ENCODE peak calls at places on chromosome 22, in four cellular contexts. One of them, this sample, is unnamed.

GRCh38 chr22:38104084-38104483 is 6.4 kb downstream of the BAIAP2L2 start:
- DNase-seq in ureter: no peak
- DNase-seq in activated naive CD8-positive, alpha-beta T cell treated with anti-CD3 and anti-CD28 coated beads, Interleukin-2, amount 50 U/mL, for 24 hours: no peak
- DNase-seq in astrocyte of the cerebellum: no peak
- DNase-seq in this sample: no peak

GRCh38 chr22:28955817-28956216 is 72.4 kb downstream of the ZNRF3 start:
- DNase-seq in ureter: peak
- DNase-seq in activated naive CD8-positive, alpha-beta T cell treated with anti-CD3 and anti-CD28 coated beads, Interleukin-2, amount 50 U/mL, for 24 hours: peak
- DNase-seq in astrocyte of the cerebellum: no peak
- DNase-seq in this sample: no peak

GRCh38 chr22:36386351-36386899 is 1.3 kb downstream of the MYH9 start:
- DNase-seq in ureter: no peak
- DNase-seq in activated naive CD8-positive, alpha-beta T cell treated with anti-CD3 and anti-CD28 coated beads, Interleukin-2, amount 50 U/mL, for 24 hours: peak
- DNase-seq in astrocyte of the cerebellum: no peak
- DNase-seq in this sample: no peak

GRCh38 chr22:28179392-28179791 is 260.3 kb upstream of the PITPNB start:
- DNase-seq in ureter: no peak
- DNase-seq in activated naive CD8-positive, alpha-beta T cell treated with anti-CD3 and anti-CD28 coated beads, Interleukin-2, amount 50 U/mL, for 24 hours: no peak
- DNase-seq in astrocyte of the cerebellum: no peak
- DNase-seq in this sample: no peak

GRCh38 chr22:46795845-46796565 is 33.6 kb downstream of the TBC1D22A start:
- DNase-seq in ureter: no peak
- DNase-seq in activated naive CD8-positive, alpha-beta T cell treated with anti-CD3 and anti-CD28 coated beads, Interleukin-2, amount 50 U/mL, for 24 hours: no peak
- DNase-seq in astrocyte of the cerebellum: no peak
- DNase-seq in this sample: no peak

GRCh38 chr22:43570531-43571144 is 158.8 kb downstream of the MPPED1 start:
- DNase-seq in ureter: no peak
- DNase-seq in activated naive CD8-positive, alpha-beta T cell treated with anti-CD3 and anti-CD28 coated beads, Interleukin-2, amount 50 U/mL, for 24 hours: no peak
- DNase-seq in astrocyte of the cerebellum: no peak
- DNase-seq in this sample: no peak

GRCh38 chr22:44543362-44543761 is 45.3 kb upstream of the RTL6 start:
- DNase-seq in ureter: no peak
- DNase-seq in activated naive CD8-positive, alpha-beta T cell treated with anti-CD3 and anti-CD28 coated beads, Interleukin-2, amount 50 U/mL, for 24 hours: no peak
- DNase-seq in astrocyte of the cerebellum: no peak
- DNase-seq in this sample: no peak

GRCh38 chr22:23219787-23220484 is 39.6 kb downstream of the BCR start:
- DNase-seq in ureter: no peak
- DNase-seq in activated naive CD8-positive, alpha-beta T cell treated with anti-CD3 and anti-CD28 coated beads, Interleukin-2, amount 50 U/mL, for 24 hours: peak
- DNase-seq in astrocyte of the cerebellum: no peak
- DNase-seq in this sample: no peak

GRCh38 chr22:35761037-35761436 is 43.4 kb downstream of the APOL5 start:
- DNase-seq in ureter: no peak
- DNase-seq in activated naive CD8-positive, alpha-beta T cell treated with anti-CD3 and anti-CD28 coated beads, Interleukin-2, amount 50 U/mL, for 24 hours: no peak
- DNase-seq in astrocyte of the cerebellum: no peak
- DNase-seq in this sample: no peak

GRCh38 chr22:30609260-30610185 is 2.5 kb downstream of the TCN2 start:
- DNase-seq in ureter: peak
- DNase-seq in activated naive CD8-positive, alpha-beta T cell treated with anti-CD3 and anti-CD28 coated beads, Interleukin-2, amount 50 U/mL, for 24 hours: peak
- DNase-seq in astrocyte of the cerebellum: peak
- DNase-seq in this sample: no peak

GRCh38 chr22:31616315-31616980 is 45.6 kb downstream of the PISD start:
- DNase-seq in ureter: no peak
- DNase-seq in activated naive CD8-positive, alpha-beta T cell treated with anti-CD3 and anti-CD28 coated beads, Interleukin-2, amount 50 U/mL, for 24 hours: peak
- DNase-seq in astrocyte of the cerebellum: no peak
- DNase-seq in this sample: no peak

GRCh38 chr22:49960967-49961600 is 512 bp downstream of the PIM3 start:
- DNase-seq in ureter: peak
- DNase-seq in activated naive CD8-positive, alpha-beta T cell treated with anti-CD3 and anti-CD28 coated beads, Interleukin-2, amount 50 U/mL, for 24 hours: peak
- DNase-seq in astrocyte of the cerebellum: no peak
- DNase-seq in this sample: no peak

GRCh38 chr22:42662114-42663021 is 13.2 kb upstream of the CYB5R3 start:
- DNase-seq in ureter: peak
- DNase-seq in activated naive CD8-positive, alpha-beta T cell treated with anti-CD3 and anti-CD28 coated beads, Interleukin-2, amount 50 U/mL, for 24 hours: peak
- DNase-seq in astrocyte of the cerebellum: no peak
- DNase-seq in this sample: no peak

GRCh38 chr22:37627545-37627944 is 11.9 kb upstream of the SH3BP1 start:
- DNase-seq in ureter: no peak
- DNase-seq in activated naive CD8-positive, alpha-beta T cell treated with anti-CD3 and anti-CD28 coated beads, Interleukin-2, amount 50 U/mL, for 24 hours: peak
- DNase-seq in astrocyte of the cerebellum: no peak
- DNase-seq in this sample: no peak

GRCh38 chr22:24920029-24920428 is 26.5 kb downstream of the LHFPL7 start:
- DNase-seq in ureter: no peak
- DNase-seq in activated naive CD8-positive, alpha-beta T cell treated with anti-CD3 and anti-CD28 coated beads, Interleukin-2, amount 50 U/mL, for 24 hours: no peak
- DNase-seq in astrocyte of the cerebellum: no peak
- DNase-seq in this sample: no peak

GRCh38 chr22:22684605-22685561 is 40.5 kb downstream of the GGTLC2 start:
- DNase-seq in ureter: no peak
- DNase-seq in activated naive CD8-positive, alpha-beta T cell treated with anti-CD3 and anti-CD28 coated beads, Interleukin-2, amount 50 U/mL, for 24 hours: peak
- DNase-seq in astrocyte of the cerebellum: peak
- DNase-seq in this sample: no peak

GRCh38 chr22:50302041-50302541 is 5.4 kb downstream of the PLXNB2 start:
- DNase-seq in ureter: no peak
- DNase-seq in activated naive CD8-positive, alpha-beta T cell treated with anti-CD3 and anti-CD28 coated beads, Interleukin-2, amount 50 U/mL, for 24 hours: no peak
- DNase-seq in astrocyte of the cerebellum: no peak
- DNase-seq in this sample: no peak

GRCh38 chr22:46984751-46985506 is 222.5 kb downstream of the TBC1D22A start:
- DNase-seq in ureter: no peak
- DNase-seq in activated naive CD8-positive, alpha-beta T cell treated with anti-CD3 and anti-CD28 coated beads, Interleukin-2, amount 50 U/mL, for 24 hours: no peak
- DNase-seq in astrocyte of the cerebellum: peak
- DNase-seq in this sample: peak

GRCh38 chr22:36304429-36304828 is 51.5 kb downstream of the APOL1 start:
- DNase-seq in ureter: no peak
- DNase-seq in activated naive CD8-positive, alpha-beta T cell treated with anti-CD3 and anti-CD28 coated beads, Interleukin-2, amount 50 U/mL, for 24 hours: no peak
- DNase-seq in astrocyte of the cerebellum: no peak
- DNase-seq in this sample: no peak

GRCh38 chr22:44406581-44407403 is 91.2 kb downstream of the RTL6 start:
- DNase-seq in ureter: no peak
- DNase-seq in activated naive CD8-positive, alpha-beta T cell treated with anti-CD3 and anti-CD28 coated beads, Interleukin-2, amount 50 U/mL, for 24 hours: no peak
- DNase-seq in astrocyte of the cerebellum: peak
- DNase-seq in this sample: no peak

GRCh38 chr22:25453557-25453956 is 110.9 kb upstream of the GRK3 start:
- DNase-seq in ureter: no peak
- DNase-seq in activated naive CD8-positive, alpha-beta T cell treated with anti-CD3 and anti-CD28 coated beads, Interleukin-2, amount 50 U/mL, for 24 hours: peak
- DNase-seq in astrocyte of the cerebellum: no peak
- DNase-seq in this sample: no peak

GRCh38 chr22:39579909-39580571 is 9.5 kb downstream of the CACNA1I start:
- DNase-seq in ureter: no peak
- DNase-seq in activated naive CD8-positive, alpha-beta T cell treated with anti-CD3 and anti-CD28 coated beads, Interleukin-2, amount 50 U/mL, for 24 hours: no peak
- DNase-seq in astrocyte of the cerebellum: no peak
- DNase-seq in this sample: no peak

GRCh38 chr22:21712751-21713427 is 22.7 kb downstream of the YPEL1 start:
- DNase-seq in ureter: peak
- DNase-seq in activated naive CD8-positive, alpha-beta T cell treated with anti-CD3 and anti-CD28 coated beads, Interleukin-2, amount 50 U/mL, for 24 hours: peak
- DNase-seq in astrocyte of the cerebellum: peak
- DNase-seq in this sample: peak

GRCh38 chr22:35887296-35887875 is 141.2 kb downstream of the RBFOX2 start:
- DNase-seq in ureter: no peak
- DNase-seq in activated naive CD8-positive, alpha-beta T cell treated with anti-CD3 and anti-CD28 coated beads, Interleukin-2, amount 50 U/mL, for 24 hours: no peak
- DNase-seq in astrocyte of the cerebellum: no peak
- DNase-seq in this sample: no peak

GRCh38 chr22:45645526-45646414 is 25.9 kb upstream of the ATXN10 start:
- DNase-seq in ureter: peak
- DNase-seq in activated naive CD8-positive, alpha-beta T cell treated with anti-CD3 and anti-CD28 coated beads, Interleukin-2, amount 50 U/mL, for 24 hours: peak
- DNase-seq in astrocyte of the cerebellum: no peak
- DNase-seq in this sample: no peak

GRCh38 chr22:32475428-32476010 is 908 bp downstream of the FBXO7 start:
- DNase-seq in ureter: no peak
- DNase-seq in activated naive CD8-positive, alpha-beta T cell treated with anti-CD3 and anti-CD28 coated beads, Interleukin-2, amount 50 U/mL, for 24 hours: peak
- DNase-seq in astrocyte of the cerebellum: no peak
- DNase-seq in this sample: no peak

GRCh38 chr22:46674367-46674781 is 54.2 kb downstream of the GRAMD4 start:
- DNase-seq in ureter: no peak
- DNase-seq in activated naive CD8-positive, alpha-beta T cell treated with anti-CD3 and anti-CD28 coated beads, Interleukin-2, amount 50 U/mL, for 24 hours: peak
- DNase-seq in astrocyte of the cerebellum: no peak
- DNase-seq in this sample: no peak

GRCh38 chr22:39296981-39297489 is 22.4 kb downstream of the RPL3 start:
- DNase-seq in ureter: no peak
- DNase-seq in activated naive CD8-positive, alpha-beta T cell treated with anti-CD3 and anti-CD28 coated beads, Interleukin-2, amount 50 U/mL, for 24 hours: no peak
- DNase-seq in astrocyte of the cerebellum: no peak
- DNase-seq in this sample: no peak

GRCh38 chr22:49081261-49081666 is 746.4 kb downstream of the BRD1 start:
- DNase-seq in ureter: no peak
- DNase-seq in activated naive CD8-positive, alpha-beta T cell treated with anti-CD3 and anti-CD28 coated beads, Interleukin-2, amount 50 U/mL, for 24 hours: no peak
- DNase-seq in astrocyte of the cerebellum: no peak
- DNase-seq in this sample: no peak

GRCh38 chr22:21632237-21632895 is at the start of gene CCDC116:
- DNase-seq in ureter: no peak
- DNase-seq in activated naive CD8-positive, alpha-beta T cell treated with anti-CD3 and anti-CD28 coated beads, Interleukin-2, amount 50 U/mL, for 24 hours: peak
- DNase-seq in astrocyte of the cerebellum: no peak
- DNase-seq in this sample: no peak

GRCh38 chr22:27874185-27874584 is 44.9 kb downstream of the PITPNB start:
- DNase-seq in ureter: no peak
- DNase-seq in activated naive CD8-positive, alpha-beta T cell treated with anti-CD3 and anti-CD28 coated beads, Interleukin-2, amount 50 U/mL, for 24 hours: no peak
- DNase-seq in astrocyte of the cerebellum: no peak
- DNase-seq in this sample: no peak

GRCh38 chr22:39317756-39318506 is 1.5 kb downstream of the RPL3 start:
- DNase-seq in ureter: no peak
- DNase-seq in activated naive CD8-positive, alpha-beta T cell treated with anti-CD3 and anti-CD28 coated beads, Interleukin-2, amount 50 U/mL, for 24 hours: no peak
- DNase-seq in astrocyte of the cerebellum: no peak
- DNase-seq in this sample: no peak

GRCh38 chr22:49243965-49244364 is 583.7 kb downstream of the BRD1 start:
- DNase-seq in ureter: peak
- DNase-seq in activated naive CD8-positive, alpha-beta T cell treated with anti-CD3 and anti-CD28 coated beads, Interleukin-2, amount 50 U/mL, for 24 hours: no peak
- DNase-seq in astrocyte of the cerebellum: no peak
- DNase-seq in this sample: no peak

GRCh38 chr22:24442352-24442744 is 14.9 kb downstream of the ADORA2A start:
- DNase-seq in ureter: no peak
- DNase-seq in activated naive CD8-positive, alpha-beta T cell treated with anti-CD3 and anti-CD28 coated beads, Interleukin-2, amount 50 U/mL, for 24 hours: no peak
- DNase-seq in astrocyte of the cerebellum: no peak
- DNase-seq in this sample: no peak

This sample was measured in HS-27A.